ENCODE peak calls at places on chromosomes 16 and 17, in seven cellular contexts. A is aorta, W is EL, E is NCI-H69, B is mucosa of descending colon, C is HTR-8/SVneo, Z is COR-L47. T is an unnamed sample.

GRCh38 chr17:78665952-78666920 is 89.0 kb upstream of the DNAH17 start:
- DNase-seq in C (no peak), B (no peak), E (no peak), Z (no peak), W (peak; percentile 39), A (peak; percentile 72), T (peak; percentile 73)

GRCh38 chr16:83389751-83390150 is 418.0 kb upstream of the HSBP1 start:
- DNase-seq in E (no peak), Z (no peak), W (no peak), A (no peak), B (no peak), C (no peak), T (no peak)

GRCh38 chr17:67608691-67609090 is 109.0 kb upstream of the NOL11 start:
- DNase-seq in E (no peak), C (no peak), A (no peak), Z (no peak), W (peak; percentile 44), B (no peak), T (no peak)

GRCh38 chr17:83058478-83059167 is 20.8 kb upstream of the METRNL start:
- DNase-seq in A (no peak), W (no peak), E (no peak), B (no peak), Z (no peak), C (no peak), T (peak; percentile 41)

GRCh38 chr16:69329369-69330285 is 761 bp downstream of the PDF start:
- DNase-seq in C (peak; percentile 30), B (no peak), Z (peak; percentile 38), W (peak; percentile 35), E (peak; percentile 64), A (peak; percentile 51), T (no peak)

GRCh38 chr17:2952174-2952845 is 111.1 kb downstream of the OR1D5 start:
- DNase-seq in W (no peak), C (no peak), E (no peak), B (no peak), Z (no peak), A (no peak), T (peak; percentile 10)

GRCh38 chr17:27895110-27895895 is 2.1 kb upstream of the LYRM9 start:
- DNase-seq in Z (no peak), B (no peak), A (no peak), W (no peak), C (no peak), E (peak; percentile 17), T (no peak)

GRCh38 chr17:50270430-50271172 is 3.7 kb upstream of the TMEM92 start:
- DNase-seq in W (peak; percentile 87), B (no peak), E (no peak), Z (no peak), C (no peak), A (peak; percentile 57), T (peak; percentile 55)

GRCh38 chr16:4882633-4883285 is 35.5 kb downstream of the UBN1 start:
- DNase-seq in Z (peak; percentile 29), A (peak; percentile 31), W (peak; percentile 46), B (no peak), C (peak; percentile 42), E (peak; percentile 30), T (no peak)

GRCh38 chr16:57263585-57264351 is 18.7 kb downstream of the ARL2BP start:
- DNase-seq in A (no peak), E (no peak), Z (no peak), W (no peak), B (no peak), C (no peak), T (peak; percentile 34)

GRCh38 chr17:63956296-63956920 is 16.3 kb downstream of the SCN4A start:
- DNase-seq in A (no peak), C (no peak), E (no peak), B (no peak), Z (no peak), W (peak; percentile 73), T (no peak)

GRCh38 chr16:1335996-1336395 is 2.6 kb downstream of the BAIAP3 start:
- DNase-seq in B (no peak), A (no peak), E (peak; percentile 56), W (no peak), C (no peak), Z (peak; percentile 40), T (no peak)

GRCh38 chr17:12857592-12857991 is 68.3 kb downstream of the ARHGAP44 start:
- DNase-seq in Z (no peak), A (no peak), B (no peak), E (no peak), C (no peak), W (no peak), T (no peak)

GRCh38 chr16:30910427-30911029 is 12.8 kb upstream of the FBXL19 start:
- DNase-seq in Z (no peak), W (no peak), E (no peak), B (no peak), A (no peak), C (no peak), T (no peak)

GRCh38 chr17:5110816-5111215 is 862 bp downstream of the ZNF232 start:
- DNase-seq in E (no peak), B (no peak), Z (no peak), A (no peak), W (no peak), C (no peak), T (no peak)

GRCh38 chr17:81486174-81486810 is 26.3 kb downstream of the ACTG1 start:
- DNase-seq in E (no peak), B (no peak), A (no peak), Z (no peak), W (no peak), C (no peak), T (no peak)

GRCh38 chr17:74603746-74604145 is 11.7 kb upstream of the CD300LD start:
- DNase-seq in E (no peak), C (no peak), B (no peak), Z (no peak), W (no peak), A (no peak), T (no peak)

GRCh38 chr16:3187798-3188674 is at the start of gene OR1F1:
- DNase-seq in A (no peak), E (peak; percentile 96), Z (no peak), B (no peak), C (peak; percentile 67), W (peak; percentile 78), T (no peak)

GRCh38 chr16:86020971-86021370 is 122.0 kb downstream of the IRF8 start:
- DNase-seq in Z (no peak), W (no peak), B (no peak), C (no peak), E (no peak), A (no peak), T (no peak)

GRCh38 chr17:76178124-76178523 is 37.1 kb upstream of the FOXJ1 start:
- DNase-seq in B (no peak), Z (no peak), C (no peak), A (no peak), W (no peak), E (no peak), T (no peak)

GRCh38 chr17:36722121-36722902 is 120.9 kb downstream of the MRM1 start:
- DNase-seq in W (peak; percentile 28), B (peak; percentile 81), E (peak; percentile 98), C (no peak), Z (peak; percentile 84), A (peak; percentile 73), T (peak; percentile 74)

GRCh38 chr17:77354721-77355455 is 214.1 kb downstream of the SEC14L1 start:
- DNase-seq in B (peak; percentile 85), E (no peak), W (peak; percentile 97), C (no peak), A (peak; percentile 78), Z (no peak), T (no peak)

GRCh38 chr17:45852535-45853297 is 8.0 kb downstream of the SPPL2C start:
- DNase-seq in C (peak; percentile 77), E (peak; percentile 84), Z (peak; percentile 58), W (peak; percentile 61), A (peak; percentile 50), B (no peak), T (no peak)

GRCh38 chr16:72092832-72093447 is 480 bp downstream of the TXNL4B start:
- DNase-seq in W (peak; percentile 78), E (peak; percentile 33), A (no peak), B (no peak), Z (no peak), C (peak; percentile 63), T (no peak)

GRCh38 chr16:48133455-48134226 is 22.2 kb downstream of the ABCC12 start:
- DNase-seq in Z (no peak), W (no peak), B (no peak), E (peak; percentile 13), C (no peak), A (no peak), T (peak; percentile 75)

GRCh38 chr17:35893751-35894150 is 13.6 kb upstream of the CCL5 start:
- DNase-seq in C (no peak), A (no peak), E (no peak), Z (no peak), W (no peak), B (no peak), T (no peak)

GRCh38 chr16:88195021-88195581 is 187.7 kb upstream of the ZNF469 start:
- DNase-seq in Z (no peak), B (no peak), W (no peak), C (no peak), A (no peak), E (no peak), T (no peak)

T was measured in lower lobe of right lung.